ENCODE peak calls at places on chromosomes 3 and 15, in six cellular contexts. B is H1, U is neuronal stem cell, X is IMR-90, G is mesenchymal stem cell, Y is trophoblast cell. Q is an unnamed sample.

GRCh38 chr15:74889390-74889881 is 406 bp upstream of the MPI start:
- DNase-seq in B (peak), U (no peak), X (peak), G (peak), Y (no peak), Q (peak)

GRCh38 chr3:122977645-122978466 is 49.7 kb downstream of the SEMA5B start:
- DNase-seq in B (no peak), U (peak), X (peak), G (peak), Y (peak), Q (peak)

GRCh38 chr3:25849641-25850040 is 59.8 kb downstream of the OXSM start:
- DNase-seq in B (no peak), U (no peak), X (peak), G (no peak), Y (no peak), Q (peak)

GRCh38 chr15:43316969-43317346 is 13.4 kb downstream of the LCMT2 start:
- DNase-seq in B (no peak), U (no peak), X (no peak), G (no peak), Y (no peak), Q (no peak)

GRCh38 chr3:179430277-179430870 is 20.9 kb downstream of the GNB4 start:
- DNase-seq in B (no peak), U (no peak), X (no peak), G (no peak), Y (no peak), Q (no peak)

GRCh38 chr15:58241872-58242271 is 103.7 kb downstream of the AQP9 start:
- DNase-seq in B (no peak), U (no peak), X (no peak), G (no peak), Y (no peak), Q (peak)

GRCh38 chr15:29676961-29677402 is 145.3 kb downstream of the TJP1 start:
- DNase-seq in B (no peak), U (no peak), X (peak), G (no peak), Y (peak), Q (no peak)

GRCh38 chr3:134085034-134085775 is 55.5 kb upstream of the SLCO2A1 start:
- DNase-seq in B (peak), U (no peak), X (peak), G (no peak), Y (peak), Q (no peak)

GRCh38 chr15:49621327-49622210 is 721 bp downstream of the DTWD1 start:
- DNase-seq in B (no peak), U (no peak), X (no peak), G (peak), Y (no peak), Q (peak)

GRCh38 chr15:50543556-50543955 is 2.9 kb downstream of the USP50 start:
- DNase-seq in B (no peak), U (no peak), X (peak), G (no peak), Y (no peak), Q (no peak)

GRCh38 chr3:188279696-188280398 is 125.9 kb downstream of the LPP start:
- DNase-seq in B (no peak), U (no peak), X (peak), G (no peak), Y (no peak), Q (peak)

GRCh38 chr3:17302774-17303173 is 418.0 kb downstream of the PLCL2 start:
- DNase-seq in B (no peak), U (no peak), X (peak), G (no peak), Y (no peak), Q (no peak)

GRCh38 chr15:83282859-83283812 is 1.3 kb downstream of the BNC1 start:
- DNase-seq in B (peak), U (no peak), X (no peak), G (peak), Y (peak), Q (peak)

GRCh38 chr15:71748327-71748726 is 62.0 kb upstream of the NR2E3 start:
- DNase-seq in B (no peak), U (no peak), X (peak), G (peak), Y (peak), Q (no peak)

GRCh38 chr15:60647246-60647645 is 168.3 kb upstream of the ICE2 start:
- DNase-seq in B (no peak), U (no peak), X (no peak), G (no peak), Y (no peak), Q (no peak)

GRCh38 chr15:34233614-34234013 is 8.8 kb downstream of the EMC4 start:
- DNase-seq in B (no peak), U (no peak), X (no peak), G (no peak), Y (no peak), Q (no peak)

GRCh38 chr3:175274474-175275218 is 415.5 kb downstream of the NAALADL2 start:
- DNase-seq in B (no peak), U (no peak), X (no peak), G (no peak), Y (no peak), Q (no peak)

GRCh38 chr3:53146319-53146868 is 14.6 kb upstream of the PRKCD start:
- DNase-seq in B (no peak), U (no peak), X (no peak), G (no peak), Y (no peak), Q (no peak)

GRCh38 chr3:14290631-14291385 is 111.6 kb upstream of the SLC6A6 start:
- DNase-seq in B (no peak), U (no peak), X (no peak), G (peak), Y (no peak), Q (peak)
- H3K18ac ChIP-seq in B (peak), U (peak), X (no peak), G (no peak), Y (no peak), Q (peak)

GRCh38 chr3:57688291-57688690 is 4.6 kb downstream of the DENND6A start:
- DNase-seq in B (no peak), U (no peak), X (no peak), G (no peak), Y (no peak), Q (no peak)
- H3K4me3 ChIP-seq in B (no peak), U (no peak), X (no peak), G (no peak), Y (no peak), Q (no peak)

DNA sequence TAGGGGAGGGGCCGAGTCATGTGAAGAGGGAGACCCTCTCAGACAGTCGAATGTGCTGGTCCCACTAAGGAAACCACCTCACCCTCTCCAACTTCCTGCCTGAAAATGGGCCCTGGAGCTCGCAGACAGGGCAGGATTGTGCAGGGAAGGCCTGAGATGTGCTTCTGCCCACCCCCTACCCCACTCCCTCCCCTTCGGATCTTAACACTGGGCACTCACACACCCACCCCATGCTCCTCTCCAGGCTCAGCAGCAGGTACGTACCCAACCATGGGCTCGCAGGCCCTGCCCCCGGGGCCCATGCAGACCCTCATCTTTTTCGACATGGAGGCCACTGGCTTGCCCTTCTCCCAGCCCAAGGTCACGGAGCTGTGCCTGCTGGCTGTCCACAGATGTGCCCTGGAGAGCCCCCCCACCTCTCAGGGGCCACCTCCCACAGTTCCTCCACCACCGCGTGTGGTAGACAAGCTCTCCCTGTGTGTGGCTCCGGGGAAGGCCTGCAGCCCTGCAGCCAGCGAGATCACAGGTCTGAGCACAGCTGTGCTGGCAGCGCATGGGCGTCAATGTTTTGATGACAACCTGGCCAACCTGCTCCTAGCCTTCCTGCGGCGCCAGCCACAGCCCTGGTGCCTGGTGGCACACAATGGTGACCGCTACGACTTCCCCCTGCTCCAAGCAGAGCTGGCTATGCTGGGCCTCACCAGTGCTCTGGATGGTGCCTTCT is 20.0 kb downstream of the ATRIP start:
- DNase-seq in B (no peak), U (no peak), X (no peak), G (no peak), Y (no peak), Q (no peak)
- H3K18ac ChIP-seq in B (peak), U (peak), X (peak), G (peak), Y (peak), Q (peak)

GRCh38 chr15:98826658-98827057 is 178.3 kb downstream of the IGF1R start:
- DNase-seq in B (no peak), U (no peak), X (no peak), G (no peak), Y (no peak), Q (no peak)
- H3K4me3 ChIP-seq in B (no peak), U (no peak), X (no peak), G (no peak), Y (no peak), Q (no peak)

DNA sequence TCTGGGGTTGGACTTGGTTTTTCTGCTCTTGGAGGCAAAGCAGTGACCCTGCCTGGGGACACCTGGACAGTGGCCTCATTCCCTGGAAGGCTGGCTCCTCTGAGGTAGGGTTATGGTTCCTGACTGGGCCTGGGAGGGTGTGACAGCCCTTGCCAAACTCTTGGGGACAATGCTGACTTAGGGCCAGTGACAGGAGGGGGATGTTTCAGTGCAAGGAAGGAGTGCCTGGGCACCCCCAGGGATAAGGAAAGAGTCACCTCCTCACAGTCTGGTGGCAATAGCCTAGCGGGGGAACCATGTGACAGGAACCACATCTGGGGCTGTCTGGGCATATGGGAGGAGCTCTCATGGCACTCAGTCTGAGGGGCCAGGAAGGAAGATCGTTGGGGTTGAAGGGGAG is 91.8 kb downstream of the ABHD5 start:
- DNase-seq in B (no peak), U (no peak), X (no peak), G (no peak), Y (no peak), Q (no peak)
- H3K18ac ChIP-seq in B (no peak), U (no peak), X (no peak), G (no peak), Y (no peak), Q (no peak)

Q was measured in mesendoderm.